ENCODE peak calls at places on chromosomes 3 and 15, in seven cellular contexts. L is psoas muscle, Q is MM.1S, D is stomach, X is fibroblast of lung, E is GM20000, C is endothelial cell. R is an unnamed sample.

GRCh38 chr3:48039487-48040190 is 23.4 kb upstream of the MAP4 start:
- DNase-seq in L (no peak), Q (no peak), D (no peak), X (peak), E (no peak), C (no peak), R (no peak)

GRCh38 chr3:179093807-179094206 is 22.2 kb upstream of the ZMAT3 start:
- DNase-seq in L (no peak), Q (no peak), D (no peak), X (no peak), E (no peak), C (no peak), R (no peak)

GRCh38 chr3:165464736-165465135 is 268.6 kb upstream of the SLITRK3 start:
- DNase-seq in L (no peak), Q (no peak), D (no peak), X (peak), E (no peak), C (no peak), R (no peak)

GRCh38 chr15:41079717-41080116 is 36.4 kb downstream of the INO80 start:
- DNase-seq in L (no peak), Q (no peak), D (no peak), X (no peak), E (no peak), C (no peak), R (no peak)

GRCh38 chr3:141020139-141020940 is 30.8 kb upstream of the SPSB4 start:
- DNase-seq in L (no peak), Q (no peak), D (no peak), X (no peak), E (no peak), C (no peak), R (no peak)

GRCh38 chr3:30699927-30700326 is 93.5 kb downstream of the TGFBR2 start:
- DNase-seq in L (no peak), Q (no peak), D (no peak), X (no peak), E (no peak), C (no peak), R (no peak)

GRCh38 chr15:59174846-59175831 is 31.5 kb upstream of the LDHAL6B start:
- DNase-seq in L (peak), Q (peak), D (peak), X (peak), E (peak), C (peak), R (peak)

GRCh38 chr15:43880406-43881184 is 53.8 kb downstream of the WDR76 start:
- DNase-seq in L (no peak), Q (no peak), D (no peak), X (no peak), E (no peak), C (no peak), R (no peak)

GRCh38 chr15:35979608-35980007 is 433.6 kb upstream of the DPH6 start:
- DNase-seq in L (no peak), Q (no peak), D (no peak), X (no peak), E (no peak), C (no peak), R (no peak)

GRCh38 chr3:110301781-110302180 is 769.8 kb upstream of the NECTIN3 start:
- DNase-seq in L (no peak), Q (no peak), D (no peak), X (no peak), E (no peak), C (no peak), R (no peak)

GRCh38 chr3:64617610-64618009 is 70.2 kb downstream of the ADAMTS9 start:
- DNase-seq in L (no peak), Q (no peak), D (no peak), X (no peak), E (no peak), C (no peak), R (no peak)

GRCh38 chr3:29346828-29347227 is 66.0 kb downstream of the RBMS3 start:
- DNase-seq in L (no peak), Q (no peak), D (no peak), X (peak), E (no peak), C (no peak), R (no peak)

GRCh38 chr3:146384786-146385185 is 84.6 kb downstream of the PLSCR2 start:
- DNase-seq in L (no peak), Q (no peak), D (no peak), X (no peak), E (no peak), C (no peak), R (no peak)

GRCh38 chr3:146387566-146387965 is 81.8 kb downstream of the PLSCR2 start:
- DNase-seq in L (no peak), Q (no peak), D (no peak), X (no peak), E (no peak), C (no peak), R (no peak)

GRCh38 chr3:146380052-146380451 is 89.3 kb downstream of the PLSCR2 start:
- DNase-seq in L (no peak), Q (no peak), D (no peak), X (no peak), E (no peak), C (no peak), R (no peak)

GRCh38 chr3:146382386-146382785 is 87.0 kb downstream of the PLSCR2 start:
- DNase-seq in L (no peak), Q (no peak), D (no peak), X (peak), E (no peak), C (peak), R (no peak)
- TF ChIP-seq CTCF in L (no peak), Q (no peak), D (no peak), X (peak), E (no peak), C (no peak), R (peak)

DNA sequence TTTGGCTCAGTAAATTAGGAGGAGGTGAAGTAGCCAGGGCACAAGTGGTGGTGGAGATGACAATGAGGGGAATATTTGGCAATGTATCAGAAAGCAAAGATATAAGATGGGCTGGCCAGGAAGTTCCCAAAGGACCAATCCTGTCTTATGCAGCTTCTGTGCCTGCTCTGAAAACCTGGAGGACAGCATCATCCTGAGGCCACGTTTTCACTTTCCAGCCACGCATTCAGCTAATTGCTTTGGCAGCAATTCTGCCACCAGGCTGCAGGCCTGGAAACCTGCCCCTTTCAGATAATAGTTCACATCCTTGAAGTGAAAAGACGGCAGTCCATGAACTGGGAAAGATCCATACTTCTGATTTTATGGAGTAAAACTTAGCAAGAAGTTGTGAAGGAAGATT is 682.4 kb downstream of the GRM7 start:
- DNase-seq in L (no peak), Q (no peak), D (no peak), X (no peak), E (no peak), C (no peak), R (no peak)
- TF ChIP-seq CTCF in L (no peak), Q (no peak), D (no peak), X (no peak), E (no peak), C (no peak), R (no peak)

GRCh38 chr3:148162132-148162531 is 535.6 kb upstream of the AGTR1 start:
- DNase-seq in L (no peak), Q (no peak), D (no peak), X (no peak), E (no peak), C (no peak), R (no peak)
- TF ChIP-seq CTCF in L (peak), Q (no peak), D (no peak), X (no peak), E (no peak), C (no peak), R (no peak)

GRCh38 chr3:133474251-133474801 is 74.5 kb downstream of the BFSP2 start:
- DNase-seq in L (peak), Q (peak), D (no peak), X (peak), E (no peak), C (no peak), R (no peak)
- TF ChIP-seq CTCF in L (no peak), Q (no peak), D (no peak), X (no peak), E (no peak), C (no peak), R (no peak)

GRCh38 chr3:197519801-197520211 is 36.0 kb downstream of the BDH1 start:
- DNase-seq in L (no peak), Q (no peak), D (no peak), X (no peak), E (no peak), C (no peak), R (no peak)
- TF ChIP-seq CTCF in L (no peak), Q (no peak), D (no peak), X (no peak), E (no peak), C (no peak), R (no peak)